ENCODE peak calls at places on chromosomes 3 and 15, in six cellular contexts. C is HCT116, I is DND-41, Q is heart right ventricle, F is upper lobe of right lung, H is AG04450. V is an unnamed sample.

GRCh38 chr3:51946796-51947195 is 4.6 kb downstream of the PARP3 start:
- DNase-seq in C (no peak), I (no peak), Q (no peak), F (peak), H (no peak), V (no peak)

GRCh38 chr3:154018100-154018696 is 103.0 kb upstream of the ARHGEF26 start:
- DNase-seq in C (peak), I (peak), Q (no peak), F (no peak), H (no peak), V (peak)

GRCh38 chr3:12471228-12471627 is 13.1 kb upstream of the TSEN2 start:
- DNase-seq in C (peak), I (peak), Q (no peak), F (no peak), H (no peak), V (no peak)

GRCh38 chr3:167066977-167067843 is 312.9 kb downstream of the ZBBX start:
- DNase-seq in C (no peak), I (no peak), Q (no peak), F (no peak), H (no peak), V (no peak)

GRCh38 chr15:39140060-39140604 is 440.7 kb upstream of the THBS1 start:
- DNase-seq in C (no peak), I (no peak), Q (no peak), F (no peak), H (peak), V (no peak)

GRCh38 chr15:84690342-84690741 is 25.6 kb downstream of the SEC11A start:
- DNase-seq in C (no peak), I (no peak), Q (no peak), F (no peak), H (no peak), V (no peak)

GRCh38 chr3:15679306-15679705 is 77.8 kb downstream of the BTD start:
- DNase-seq in C (no peak), I (no peak), Q (no peak), F (no peak), H (no peak), V (no peak)

GRCh38 chr3:67896130-67896529 is 241.7 kb upstream of the SUCLG2 start:
- DNase-seq in C (no peak), I (no peak), Q (no peak), F (no peak), H (no peak), V (no peak)

DNA sequence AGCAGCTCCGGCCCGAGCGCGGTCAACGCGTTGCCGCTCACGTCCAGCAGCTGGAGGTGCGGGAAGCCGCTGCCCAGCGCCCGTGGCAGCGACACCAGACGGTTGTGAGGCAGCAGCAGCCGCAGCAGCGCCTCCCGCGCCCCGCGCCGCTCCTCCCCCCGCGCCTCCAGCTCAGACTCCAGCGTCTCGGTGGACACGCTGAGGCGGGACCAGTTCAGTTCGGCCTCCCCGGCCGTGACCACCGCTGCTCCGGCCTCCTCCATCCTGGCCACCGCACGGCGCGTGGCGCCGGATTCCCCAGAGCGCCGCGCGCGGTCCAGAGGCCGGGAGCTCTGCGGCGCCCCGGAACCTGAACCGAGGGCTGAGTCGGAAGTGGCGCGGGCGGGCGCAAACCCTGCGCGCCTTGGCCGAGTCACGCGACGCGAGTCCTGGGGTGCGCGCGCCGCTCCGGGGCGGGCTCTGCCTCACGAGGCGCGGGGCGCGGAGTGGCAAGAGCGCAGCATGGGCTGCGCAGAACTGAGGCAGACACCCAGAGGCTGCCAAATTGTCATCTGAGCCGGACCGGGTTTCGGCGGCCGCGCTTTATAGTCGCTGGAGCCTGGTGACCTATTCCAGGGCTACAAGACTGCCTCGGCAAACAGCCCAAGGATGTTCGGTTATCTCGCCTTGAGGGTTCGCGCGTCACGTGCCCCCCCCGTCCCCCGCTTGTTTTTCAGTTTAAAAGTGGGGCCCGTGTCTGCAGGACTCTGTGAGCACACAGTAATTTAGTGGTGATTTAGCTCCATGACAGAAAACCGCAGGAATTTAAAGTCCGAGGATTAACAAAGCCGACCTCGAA is at the start of gene LRRC58:
- DNase-seq in C (peak), I (peak), Q (peak), F (peak), H (peak), V (peak)
- TF ChIP-seq CTCF in C (peak), I (peak), Q (no peak), F (peak), H (peak), V (peak)

GRCh38 chr3:118636841-118637240 is 397.8 kb downstream of the IGSF11 start:
- DNase-seq in C (no peak), I (no peak), Q (no peak), F (no peak), H (no peak), V (no peak)
- H3K27ac ChIP-seq in C (no peak), I (no peak), Q (no peak), F (no peak), H (no peak), V (no peak)

DNA sequence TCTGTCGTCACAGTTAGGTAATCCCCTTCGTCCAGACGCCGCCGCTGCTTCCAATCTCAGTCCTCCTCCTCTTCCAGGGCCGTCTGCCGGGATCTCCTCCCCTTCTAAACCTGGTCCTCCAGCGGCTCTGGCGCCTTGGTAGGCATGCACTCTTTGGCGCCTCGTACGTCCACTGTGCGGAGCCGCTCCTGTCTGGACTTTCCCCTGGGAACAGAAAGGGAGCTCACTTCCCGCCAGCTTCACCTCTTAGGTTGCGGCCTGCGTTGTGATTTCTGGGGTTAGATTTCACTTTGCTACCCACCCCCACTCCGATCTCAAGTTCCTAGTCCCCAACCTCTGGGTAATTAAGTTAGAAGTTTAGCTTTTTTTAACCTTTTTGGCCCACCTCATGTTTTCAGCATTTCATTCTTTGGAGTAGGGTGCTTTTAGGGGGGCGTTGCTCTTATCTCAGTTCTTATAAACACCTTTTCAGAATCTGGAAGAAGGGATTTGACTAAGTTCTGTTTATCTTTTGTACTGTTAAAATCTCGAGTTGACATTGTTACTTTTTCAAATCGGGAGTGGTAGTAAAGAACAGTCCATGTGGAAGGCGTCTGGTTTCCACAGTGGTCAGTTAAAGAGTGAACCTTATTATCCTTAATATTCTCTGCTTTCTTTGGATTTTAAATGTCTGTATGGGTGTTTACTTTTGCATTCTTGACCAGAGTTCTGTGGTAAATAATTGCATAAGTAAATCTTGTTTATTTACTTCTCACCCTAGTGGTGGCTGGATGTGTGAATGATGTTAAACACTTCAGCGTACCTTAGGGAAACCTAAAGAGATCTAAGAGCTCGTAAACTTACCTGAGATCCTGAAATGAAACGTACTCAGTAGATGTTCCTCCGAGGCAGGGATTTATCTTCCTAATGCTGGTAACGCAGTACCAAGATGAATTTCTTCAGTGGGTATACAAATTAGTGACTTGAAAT is 611 bp downstream of the CTDSPL2 start:
- DNase-seq in C (peak), I (no peak), Q (no peak), F (no peak), H (no peak), V (no peak)
- TF ChIP-seq CTCF in C (peak), I (peak), Q (no peak), F (no peak), H (no peak), V (peak)

DNA sequence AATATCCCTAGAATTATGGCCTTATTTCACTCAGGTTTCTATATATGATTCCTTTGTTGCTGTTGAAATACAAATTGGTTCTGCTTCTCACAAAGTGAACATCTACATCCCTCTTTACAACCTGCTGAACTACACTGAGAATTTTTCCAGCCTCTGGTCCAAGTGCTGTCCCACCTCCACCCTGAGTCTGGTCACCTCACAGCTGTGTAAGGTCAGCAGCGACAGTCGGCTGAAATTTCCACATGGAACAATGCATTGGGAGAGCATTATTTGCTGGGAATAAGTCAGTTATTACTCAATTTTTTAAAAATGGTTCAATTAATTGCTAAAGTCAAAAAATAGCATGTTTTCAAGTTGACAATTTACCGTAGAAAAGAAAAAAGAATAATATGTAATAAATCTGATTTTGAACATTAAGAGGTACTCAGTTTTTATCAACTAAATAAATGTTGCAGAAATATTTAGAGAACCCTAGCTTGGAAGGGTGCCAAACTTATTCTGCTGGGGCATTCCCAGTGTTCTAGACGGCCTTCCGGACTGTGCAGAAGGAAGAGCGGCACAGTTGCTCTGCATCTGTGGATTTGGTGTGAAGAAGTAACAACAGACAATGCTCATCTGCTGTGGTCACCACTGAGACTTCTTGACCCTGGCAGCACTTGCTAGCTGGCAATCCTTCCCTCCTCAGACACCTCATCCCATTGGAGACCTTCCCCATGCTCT is 1.8 kb downstream of the HCLS1 start:
- DNase-seq in C (no peak), I (no peak), Q (no peak), F (no peak), H (no peak), V (no peak)
- H3K27ac ChIP-seq in C (no peak), I (no peak), Q (peak), F (peak), H (no peak), V (peak)

GRCh38 chr3:86149054-86149453 is 841.9 kb downstream of the VGLL3 start:
- DNase-seq in C (no peak), I (no peak), Q (no peak), F (no peak), H (no peak), V (no peak)

GRCh38 chr3:86152620-86153019 is 838.3 kb downstream of the VGLL3 start:
- DNase-seq in C (no peak), I (no peak), Q (no peak), F (no peak), H (no peak), V (no peak)

GRCh38 chr3:86147119-86147518 is 843.8 kb downstream of the VGLL3 start:
- DNase-seq in C (no peak), I (no peak), Q (no peak), F (no peak), H (no peak), V (no peak)
- TF ChIP-seq CTCF in C (no peak), I (peak), Q (no peak), F (no peak), H (no peak), V (no peak)

GRCh38 chr3:152314677-152315353 is 46.1 kb downstream of the MBNL1 start:
- DNase-seq in C (no peak), I (no peak), Q (no peak), F (no peak), H (no peak), V (no peak)

GRCh38 chr3:152317184-152317583 is 48.5 kb downstream of the MBNL1 start:
- DNase-seq in C (no peak), I (no peak), Q (no peak), F (no peak), H (no peak), V (no peak)

GRCh38 chr3:152316318-152316717 is 47.6 kb downstream of the MBNL1 start:
- DNase-seq in C (no peak), I (no peak), Q (no peak), F (no peak), H (no peak), V (no peak)

GRCh38 chr3:152313914-152314313 is 45.2 kb downstream of the MBNL1 start:
- DNase-seq in C (no peak), I (no peak), Q (no peak), F (no peak), H (no peak), V (no peak)

GRCh38 chr3:152315623-152316022 is 46.9 kb downstream of the MBNL1 start:
- DNase-seq in C (no peak), I (no peak), Q (no peak), F (no peak), H (no peak), V (no peak)
- H3K27ac ChIP-seq in C (peak), I (no peak), Q (peak), F (peak), H (no peak), V (no peak)